ENCODE peak calls at places on chromosomes 6 and 20, in ten cellular contexts. G, H, W, K, M, L, F, P, R and S are unnamed samples.

GRCh38 chr6:11276911-11277274 is 44.4 kb upstream of the NEDD9 start:
- DNase-seq in P (peak), H (no peak), F (no peak), G (no peak), R (no peak), K (no peak), M (peak), W (no peak), L (no peak), S (no peak)

GRCh38 chr6:21325201-21325856 is 268.2 kb upstream of the SOX4 start:
- DNase-seq in P (no peak), H (no peak), F (no peak), R (no peak), G (peak), M (peak), K (no peak), L (no peak), W (no peak), S (no peak)

GRCh38 chr6:14038636-14039035 is 78.9 kb upstream of the CD83 start:
- DNase-seq in H (no peak), G (no peak), K (peak), R (no peak), L (no peak), M (no peak), P (no peak), F (no peak), W (peak), S (no peak)

GRCh38 chr6:14696367-14696766 is 549.5 kb upstream of the JARID2 start:
- DNase-seq in P (no peak), F (no peak), G (no peak), W (no peak), L (no peak), M (no peak), R (no peak), H (no peak), K (peak), S (no peak)

GRCh38 chr6:63558270-63558669 is 14.0 kb upstream of the LOC128125822 start:
- DNase-seq in G (no peak), P (no peak), K (no peak), L (no peak), W (no peak), M (peak), H (no peak), R (no peak), F (no peak), S (no peak)

GRCh38 chr6:118735320-118735719 is 83.9 kb upstream of the CEP85L start:
- DNase-seq in L (no peak), W (no peak), H (no peak), R (no peak), P (no peak), M (no peak), K (no peak), G (no peak), F (no peak), S (no peak)

GRCh38 chr6:14217728-14218637 is 100.4 kb downstream of the CD83 start:
- DNase-seq in F (no peak), M (no peak), L (no peak), G (no peak), P (no peak), K (peak), R (no peak), W (no peak), H (no peak), S (no peak)

GRCh38 chr6:83341765-83342164 is 89.1 kb downstream of the ME1 start:
- DNase-seq in M (peak), F (no peak), W (no peak), P (no peak), L (no peak), G (no peak), R (no peak), K (no peak), H (no peak), S (no peak)

GRCh38 chr6:130202782-130203181 is 20.0 kb downstream of the SAMD3 start:
- DNase-seq in P (no peak), K (no peak), H (no peak), F (no peak), M (peak), R (peak), G (no peak), L (no peak), W (no peak), S (no peak)

GRCh38 chr6:157981395-157982296 is at the start of gene SYNJ2:
- DNase-seq in K (peak), P (peak), L (peak), G (no peak), R (peak), H (peak), W (peak), F (peak), M (peak), S (peak)

GRCh38 chr6:161434921-161435411 is 161.1 kb upstream of the AGPAT4 start:
- DNase-seq in M (no peak), K (peak), L (no peak), F (no peak), R (no peak), P (peak), H (peak), W (peak), G (peak), S (no peak)

GRCh38 chr6:111712398-111712797 is 106.7 kb upstream of the TRAF3IP2 start:
- DNase-seq in F (peak), H (peak), R (no peak), P (peak), G (no peak), M (no peak), K (peak), W (peak), L (no peak), S (no peak)

GRCh38 chr20:55561259-55561658 is 444.1 kb downstream of the CBLN4 start:
- DNase-seq in L (no peak), P (no peak), G (no peak), W (peak), R (no peak), F (no peak), H (peak), M (no peak), K (no peak), S (no peak)

GRCh38 chr6:141472123-141472522 is 660.6 kb upstream of the GJE1 start:
- DNase-seq in F (no peak), P (no peak), R (no peak), L (no peak), K (peak), W (no peak), G (no peak), H (no peak), M (no peak), S (no peak)

GRCh38 chr6:44696099-44696498 is 308.6 kb downstream of the CDC5L start:
- DNase-seq in R (no peak), M (no peak), F (no peak), H (peak), L (no peak), K (peak), W (peak), G (no peak), P (peak), S (no peak)

GRCh38 chr6:32095338-32096086 is 13.6 kb downstream of the TNXB start:
- DNase-seq in W (no peak), H (no peak), F (no peak), G (no peak), K (no peak), L (no peak), P (no peak), M (no peak), R (no peak), S (no peak)

GRCh38 chr6:74651948-74652347 is 553.9 kb downstream of the COL12A1 start:
- DNase-seq in M (no peak), G (no peak), P (no peak), H (no peak), K (peak), R (no peak), L (no peak), W (no peak), F (no peak), S (no peak)

GRCh38 chr6:169959129-169960002 is 207.9 kb downstream of the ERMARD start:
- DNase-seq in L (no peak), M (peak), F (no peak), G (no peak), P (no peak), W (no peak), K (no peak), H (no peak), R (peak), S (peak)

GRCh38 chr20:51697119-51697826 is 70.9 kb downstream of the ATP9A start:
- DNase-seq in F (no peak), K (peak), R (no peak), H (no peak), P (no peak), G (no peak), W (no peak), L (no peak), M (no peak), S (no peak)

GRCh38 chr6:144007779-144008500 is at the start of gene PLAGL1:
- DNase-seq in L (peak), M (peak), G (no peak), F (peak), W (peak), R (peak), H (peak), K (peak), P (peak), S (peak)

GRCh38 chr20:47127986-47128385 is 228.5 kb downstream of the ZMYND8 start:
- DNase-seq in M (no peak), F (no peak), K (no peak), W (no peak), L (no peak), H (no peak), G (no peak), R (no peak), P (no peak), S (no peak)

GRCh38 chr6:111721677-111722219 is 116.1 kb upstream of the TRAF3IP2 start:
- DNase-seq in W (peak), F (no peak), M (peak), R (no peak), P (peak), L (no peak), G (no peak), K (peak), H (no peak), S (no peak)

GRCh38 chr6:44256291-44257006 is 879 bp downstream of the SLC35B2 start:
- DNase-seq in W (no peak), M (no peak), H (peak), R (peak), F (no peak), P (no peak), K (no peak), L (peak), G (no peak), S (no peak)

GRCh38 chr6:106520711-106521367 is 108.5 kb downstream of the RTN4IP1 start:
- DNase-seq in P (no peak), K (no peak), F (no peak), H (no peak), G (no peak), W (no peak), M (peak), L (no peak), R (peak), S (no peak)

GRCh38 chr6:106519460-106520394 is 109.6 kb downstream of the RTN4IP1 start:
- DNase-seq in R (peak), P (peak), L (no peak), M (peak), H (peak), G (no peak), W (peak), F (peak), K (peak), S (no peak)

GRCh38 chr6:106516629-106517028 is 112.7 kb downstream of the RTN4IP1 start:
- DNase-seq in H (no peak), F (no peak), M (peak), W (no peak), G (no peak), K (no peak), R (no peak), P (no peak), L (no peak), S (no peak)

GRCh38 chr6:106518748-106519147 is 110.5 kb downstream of the RTN4IP1 start:
- DNase-seq in L (no peak), W (no peak), K (no peak), M (peak), F (no peak), R (no peak), H (no peak), P (no peak), G (no peak), S (no peak)

GRCh38 chr6:106517699-106518098 is 111.6 kb downstream of the RTN4IP1 start:
- DNase-seq in W (peak), K (no peak), G (no peak), L (no peak), F (no peak), R (no peak), P (no peak), H (no peak), M (no peak), S (no peak)
- H3K4me3 ChIP-seq in W (no peak), K (no peak), G (no peak), L (no peak), F (no peak), R (peak), P (no peak), H (no peak), M (peak), S (no peak)

DNA sequence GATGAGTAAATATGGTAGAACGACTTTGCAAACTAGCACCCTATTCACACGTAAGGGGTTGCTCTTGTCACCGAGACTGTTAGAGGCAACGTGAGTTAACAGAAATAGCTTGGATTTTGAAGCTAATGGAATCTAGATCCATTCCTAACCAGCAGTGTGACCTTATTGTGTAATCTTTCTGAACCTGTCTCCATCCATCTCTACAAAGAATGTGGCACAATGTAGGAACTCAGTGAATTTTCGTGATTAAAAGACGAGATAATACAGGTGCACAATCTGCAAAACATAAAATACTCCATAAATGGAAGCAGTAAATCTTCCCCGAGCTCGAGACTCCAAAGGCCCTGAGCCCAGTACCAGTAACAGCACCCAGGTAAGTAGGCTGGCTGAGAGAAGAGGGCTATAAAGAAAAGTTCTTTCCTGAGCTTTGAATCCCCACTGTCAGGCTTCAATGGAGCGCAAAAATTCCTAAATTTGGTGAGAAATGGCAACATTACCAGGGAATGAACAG is 801 bp upstream of the KIFC1 start:
- DNase-seq in W (no peak), G (no peak), L (no peak), K (no peak), P (no peak), H (no peak), R (no peak), F (no peak), M (no peak), S (no peak)
- H3K4me3 ChIP-seq in W (peak), G (peak), L (peak), K (peak), P (peak), H (no peak), R (no peak), F (peak), M (peak), S (peak)

DNA sequence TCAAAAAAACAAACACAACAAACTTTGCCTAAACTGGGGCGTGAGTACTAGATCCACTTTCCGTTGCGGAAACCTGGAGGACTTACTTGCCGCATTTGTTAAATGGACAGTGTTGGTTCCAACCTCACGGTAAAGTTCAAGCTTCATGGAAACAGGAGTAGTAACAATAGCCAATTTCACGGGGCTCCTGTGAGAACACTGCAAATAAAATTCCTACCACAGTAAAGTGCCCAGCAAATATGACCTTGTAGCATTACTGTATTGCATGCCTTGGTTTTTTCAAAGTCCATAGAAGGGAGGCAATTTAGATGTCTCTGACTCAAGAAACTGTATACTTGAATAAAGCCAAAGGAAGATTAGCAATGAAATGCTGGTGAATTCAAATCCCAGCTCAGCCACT is 3.6 kb upstream of the CYP24A1 start:
- DNase-seq in W (no peak), H (no peak), M (no peak), K (no peak), L (no peak), R (no peak), P (no peak), G (no peak), F (no peak), S (no peak)
- H3K4me3 ChIP-seq in W (no peak), H (no peak), M (no peak), K (no peak), L (no peak), R (no peak), P (no peak), G (no peak), F (no peak), S (no peak)

GRCh38 chr6:16781348-16782169 is 20.3 kb upstream of the ATXN1 start:
- DNase-seq in L (no peak), H (peak), P (no peak), G (peak), M (peak), K (no peak), F (no peak), W (no peak), R (no peak), S (no peak)
- H3K4me3 ChIP-seq in L (no peak), H (no peak), P (no peak), G (no peak), M (no peak), K (no peak), F (no peak), W (no peak), R (no peak), S (no peak)

GRCh38 chr6:110618591-110619267 is 142.3 kb upstream of the SLC22A16 start:
- DNase-seq in W (peak), F (no peak), P (no peak), M (peak), G (peak), L (no peak), R (no peak), K (peak), H (no peak), S (no peak)
- H3K4me3 ChIP-seq in W (no peak), F (no peak), P (no peak), M (no peak), G (no peak), L (no peak), R (no peak), K (no peak), H (no peak), S (no peak)